ENCODE peak calls at places on chromosomes 5 and 9, in seven cellular contexts. One of them, this sample, is unnamed.

GRCh38 chr9:85040806-85041575 is 371.5 kb downstream of the NTRK2 start:
- DNase-seq in mesenchymal stem cell: no peak
- DNase-seq in mesendoderm: no peak
- DNase-seq in trophoblast cell: no peak
- DNase-seq in IMR-90: no peak
- DNase-seq in H1: no peak
- DNase-seq in H9: no peak
- DNase-seq in this sample: no peak

GRCh38 chr9:73565833-73566465 is 414.3 kb downstream of the ANXA1 start:
- DNase-seq in mesenchymal stem cell: peak
- DNase-seq in mesendoderm: peak
- DNase-seq in trophoblast cell: peak
- DNase-seq in IMR-90: no peak
- DNase-seq in H1: peak
- DNase-seq in H9: peak
- DNase-seq in this sample: no peak

GRCh38 chr9:78207319-78207718 is 28.6 kb upstream of the CEP78 start:
- DNase-seq in mesenchymal stem cell: no peak
- DNase-seq in mesendoderm: no peak
- DNase-seq in trophoblast cell: no peak
- DNase-seq in IMR-90: no peak
- DNase-seq in H1: no peak
- DNase-seq in H9: no peak
- DNase-seq in this sample: no peak

GRCh38 chr9:136943291-136944093 is 1.0 kb downstream of the FBXW5 start:
- DNase-seq in mesenchymal stem cell: no peak
- DNase-seq in mesendoderm: peak
- DNase-seq in trophoblast cell: peak
- DNase-seq in IMR-90: no peak
- DNase-seq in H1: no peak
- DNase-seq in H9: no peak
- DNase-seq in this sample: no peak

GRCh38 chr9:35733109-35733541 is 659 bp downstream of the CREB3 start:
- DNase-seq in mesenchymal stem cell: peak
- DNase-seq in mesendoderm: peak
- DNase-seq in trophoblast cell: peak
- DNase-seq in IMR-90: peak
- DNase-seq in H1: peak
- DNase-seq in H9: peak
- DNase-seq in this sample: peak

GRCh38 chr9:122819791-122820489 is 8.4 kb downstream of the PDCL start:
- DNase-seq in mesenchymal stem cell: peak
- DNase-seq in mesendoderm: no peak
- DNase-seq in trophoblast cell: no peak
- DNase-seq in IMR-90: peak
- DNase-seq in H1: no peak
- DNase-seq in H9: no peak
- DNase-seq in this sample: no peak

GRCh38 chr9:3191715-3192114 is 334.1 kb downstream of the RFX3 start:
- DNase-seq in mesenchymal stem cell: no peak
- DNase-seq in mesendoderm: no peak
- DNase-seq in trophoblast cell: no peak
- DNase-seq in IMR-90: no peak
- DNase-seq in H1: no peak
- DNase-seq in H9: no peak
- DNase-seq in this sample: no peak

GRCh38 chr9:128339761-128340690 is at the start of gene SLC27A4:
- DNase-seq in mesenchymal stem cell: peak
- DNase-seq in mesendoderm: peak
- DNase-seq in trophoblast cell: peak
- DNase-seq in IMR-90: peak
- DNase-seq in H1: peak
- DNase-seq in H9: peak
- DNase-seq in this sample: peak

GRCh38 chr5:79069488-79070001 is at the start of the genes BHMT2 and DMGDH:
- DNase-seq in mesenchymal stem cell: no peak
- DNase-seq in mesendoderm: no peak
- DNase-seq in trophoblast cell: peak
- DNase-seq in IMR-90: peak
- DNase-seq in H1: no peak
- DNase-seq in H9: peak
- DNase-seq in this sample: no peak

GRCh38 chr5:132313378-132313777 is 19.2 kb downstream of the SLC22A4 start:
- DNase-seq in mesenchymal stem cell: no peak
- DNase-seq in mesendoderm: no peak
- DNase-seq in trophoblast cell: no peak
- DNase-seq in IMR-90: peak
- DNase-seq in H1: no peak
- DNase-seq in H9: no peak
- DNase-seq in this sample: no peak

GRCh38 chr5:71778678-71779276 is 59.7 kb downstream of the CARTPT start:
- DNase-seq in mesenchymal stem cell: peak
- DNase-seq in mesendoderm: peak
- DNase-seq in trophoblast cell: no peak
- DNase-seq in IMR-90: peak
- DNase-seq in H1: no peak
- DNase-seq in H9: no peak
- DNase-seq in this sample: peak

GRCh38 chr9:98324801-98325200 is 69.4 kb upstream of the TBC1D2 start:
- DNase-seq in mesenchymal stem cell: peak
- DNase-seq in mesendoderm: no peak
- DNase-seq in trophoblast cell: no peak
- DNase-seq in IMR-90: no peak
- DNase-seq in H1: no peak
- DNase-seq in H9: no peak
- DNase-seq in this sample: no peak

DNA sequence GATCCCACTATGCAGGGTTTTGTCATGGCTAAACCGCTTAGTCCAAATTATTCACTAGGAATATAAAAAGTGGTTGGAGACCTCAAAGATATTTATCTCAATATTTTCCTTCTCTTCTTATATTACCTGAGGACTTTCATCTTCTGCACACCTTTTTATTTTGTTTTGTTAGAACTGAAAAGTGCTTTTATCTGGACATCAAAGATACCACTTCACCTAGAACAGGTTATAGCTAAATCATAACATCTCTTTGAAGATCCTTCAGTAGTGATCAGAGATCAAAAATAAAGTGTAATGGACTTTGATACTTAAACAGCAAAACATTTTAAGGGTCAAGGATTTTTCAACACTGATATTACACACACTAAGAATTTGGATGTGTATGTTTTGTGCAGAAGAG is 160.2 kb downstream of the MCTP1 start:
- DNase-seq in mesenchymal stem cell: no peak
- DNase-seq in mesendoderm: no peak
- DNase-seq in trophoblast cell: no peak
- DNase-seq in IMR-90: no peak
- DNase-seq in H1: no peak
- DNase-seq in H9: no peak
- DNase-seq in this sample: no peak
- H3K4ac ChIP-seq in mesenchymal stem cell: no peak
- H3K4ac ChIP-seq in mesendoderm: no peak
- H3K4ac ChIP-seq in trophoblast cell: no peak
- H3K4ac ChIP-seq in IMR-90: no peak
- H3K4ac ChIP-seq in H1: no peak
- H3K4ac ChIP-seq in H9: no peak
- H3K4ac ChIP-seq in this sample: no peak

DNA sequence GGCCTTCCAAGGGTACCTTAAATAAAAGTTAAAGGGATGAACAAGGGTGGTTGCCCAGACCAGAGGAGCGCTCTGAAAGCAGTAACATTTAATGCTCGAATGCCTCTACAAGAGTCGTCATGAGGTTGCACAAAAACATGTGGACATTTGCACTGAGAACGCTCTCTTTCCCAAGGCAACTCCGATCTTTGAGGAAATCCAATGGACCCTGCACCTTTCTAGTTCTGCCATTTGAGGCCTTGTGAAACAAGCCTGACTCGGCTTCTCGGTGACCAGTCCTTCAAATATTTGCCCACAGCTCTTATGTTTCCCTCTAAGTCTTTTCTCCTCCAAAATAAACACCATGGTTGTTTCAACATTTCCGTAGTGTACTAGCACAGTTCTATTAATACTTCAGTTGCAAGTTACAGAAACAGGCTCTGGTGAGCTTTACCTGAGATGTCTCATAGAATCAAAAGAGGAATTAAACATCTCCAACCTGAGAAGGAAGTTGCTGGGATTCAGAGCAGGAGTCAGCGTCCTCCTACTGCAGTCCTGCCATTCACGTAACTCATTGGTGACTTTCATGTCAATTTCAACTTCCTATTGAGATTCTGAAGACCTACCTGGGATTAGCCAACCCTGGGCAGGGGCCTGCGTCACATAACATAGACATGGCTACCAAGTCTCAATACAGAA is 168.8 kb upstream of the RAI14 start:
- DNase-seq in mesenchymal stem cell: peak
- DNase-seq in mesendoderm: no peak
- DNase-seq in trophoblast cell: peak
- DNase-seq in IMR-90: peak
- DNase-seq in H1: no peak
- DNase-seq in H9: no peak
- DNase-seq in this sample: no peak
- H4K8ac ChIP-seq in mesenchymal stem cell: no peak
- H4K8ac ChIP-seq in mesendoderm: no peak
- H4K8ac ChIP-seq in trophoblast cell: peak
- H4K8ac ChIP-seq in IMR-90: peak
- H4K8ac ChIP-seq in H1: no peak
- H4K8ac ChIP-seq in H9: no peak
- H4K8ac ChIP-seq in this sample: no peak

GRCh38 chr9:687034-687785 is 154.3 kb upstream of the DMRT1 start:
- DNase-seq in mesenchymal stem cell: no peak
- DNase-seq in mesendoderm: no peak
- DNase-seq in trophoblast cell: peak
- DNase-seq in IMR-90: no peak
- DNase-seq in H1: no peak
- DNase-seq in H9: no peak
- DNase-seq in this sample: no peak

GRCh38 chr9:684950-685340 is 156.6 kb upstream of the DMRT1 start:
- DNase-seq in mesenchymal stem cell: peak
- DNase-seq in mesendoderm: no peak
- DNase-seq in trophoblast cell: peak
- DNase-seq in IMR-90: peak
- DNase-seq in H1: no peak
- DNase-seq in H9: no peak
- DNase-seq in this sample: no peak

GRCh38 chr9:686381-686813 is 155.1 kb upstream of the DMRT1 start:
- DNase-seq in mesenchymal stem cell: peak
- DNase-seq in mesendoderm: no peak
- DNase-seq in trophoblast cell: peak
- DNase-seq in IMR-90: no peak
- DNase-seq in H1: no peak
- DNase-seq in H9: no peak
- DNase-seq in this sample: no peak

GRCh38 chr9:690517-691111 is 150.9 kb upstream of the DMRT1 start:
- DNase-seq in mesenchymal stem cell: no peak
- DNase-seq in mesendoderm: peak
- DNase-seq in trophoblast cell: no peak
- DNase-seq in IMR-90: no peak
- DNase-seq in H1: no peak
- DNase-seq in H9: no peak
- DNase-seq in this sample: no peak

DNA sequence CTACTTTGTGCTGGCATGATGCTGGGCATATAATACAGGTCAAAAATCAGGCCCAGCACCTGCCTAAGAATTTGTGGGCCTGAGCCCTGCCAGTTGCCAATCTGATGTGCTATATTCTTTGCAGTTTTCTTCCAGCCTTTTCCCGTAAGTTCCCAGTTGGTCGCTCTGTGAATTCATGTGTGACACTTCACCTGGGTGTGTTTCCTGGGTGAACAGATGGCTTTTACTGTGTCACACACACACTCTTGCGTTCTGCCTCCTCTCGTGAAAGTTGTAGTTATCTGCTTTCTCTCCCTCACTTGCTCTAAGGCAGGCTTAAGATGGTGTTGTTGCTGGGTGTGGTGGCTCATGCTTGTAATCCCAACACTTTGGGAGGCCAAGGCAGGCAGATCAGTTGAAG is 153.5 kb upstream of the DMRT1 start:
- DNase-seq in mesenchymal stem cell: no peak
- DNase-seq in mesendoderm: no peak
- DNase-seq in trophoblast cell: no peak
- DNase-seq in IMR-90: no peak
- DNase-seq in H1: no peak
- DNase-seq in H9: no peak
- DNase-seq in this sample: no peak
- H3K4ac ChIP-seq in mesenchymal stem cell: no peak
- H3K4ac ChIP-seq in mesendoderm: no peak
- H3K4ac ChIP-seq in trophoblast cell: peak
- H3K4ac ChIP-seq in IMR-90: peak
- H3K4ac ChIP-seq in H1: no peak
- H3K4ac ChIP-seq in H9: no peak
- H3K4ac ChIP-seq in this sample: no peak

DNA sequence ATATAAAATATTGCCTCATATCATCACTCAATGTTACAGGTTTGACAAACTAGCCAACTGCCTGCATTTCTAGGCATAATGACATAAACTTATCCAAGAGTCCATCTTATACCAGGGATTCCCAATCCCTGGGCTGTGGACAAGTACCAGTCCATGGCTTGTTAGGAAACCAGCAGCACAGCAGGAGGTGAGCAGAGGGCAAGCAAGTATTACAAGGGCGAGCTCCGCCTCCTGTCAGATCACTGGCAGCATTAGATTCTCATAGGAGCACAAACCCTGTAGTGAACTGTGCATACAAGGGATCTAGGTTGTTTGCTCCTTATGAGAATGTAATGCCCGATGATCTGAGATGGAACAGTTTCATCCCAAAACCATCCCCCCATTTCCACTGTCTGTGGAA is 144.9 kb downstream of the PRKACG start:
- DNase-seq in mesenchymal stem cell: no peak
- DNase-seq in mesendoderm: no peak
- DNase-seq in trophoblast cell: no peak
- DNase-seq in IMR-90: no peak
- DNase-seq in H1: no peak
- DNase-seq in H9: no peak
- DNase-seq in this sample: no peak
- H4K8ac ChIP-seq in mesenchymal stem cell: no peak
- H4K8ac ChIP-seq in mesendoderm: no peak
- H4K8ac ChIP-seq in trophoblast cell: no peak
- H4K8ac ChIP-seq in IMR-90: no peak
- H4K8ac ChIP-seq in H1: no peak
- H4K8ac ChIP-seq in H9: no peak
- H4K8ac ChIP-seq in this sample: no peak

GRCh38 chr5:96157077-96157780 is 195.6 kb upstream of the ELL2 start:
- DNase-seq in mesenchymal stem cell: no peak
- DNase-seq in mesendoderm: no peak
- DNase-seq in trophoblast cell: peak
- DNase-seq in IMR-90: no peak
- DNase-seq in H1: no peak
- DNase-seq in H9: no peak
- DNase-seq in this sample: no peak
- H3K4ac ChIP-seq in mesenchymal stem cell: no peak
- H3K4ac ChIP-seq in mesendoderm: no peak
- H3K4ac ChIP-seq in trophoblast cell: no peak
- H3K4ac ChIP-seq in IMR-90: peak
- H3K4ac ChIP-seq in H1: no peak
- H3K4ac ChIP-seq in H9: no peak
- H3K4ac ChIP-seq in this sample: no peak

This sample was measured in neuronal stem cell.